ENCODE peak calls at places on chromosomes 11 and 22, in ten cellular contexts. V, S, J, C, M, D, N, U, W and Z are unnamed samples.

GRCh38 chr11:102983491-102983890 is 28.0 kb upstream of the MMP13 start:
- DNase-seq in V (no peak), S (no peak), J (no peak), C (no peak), M (no peak), D (peak), N (no peak), U (no peak), W (no peak), Z (peak)

GRCh38 chr11:45489281-45489906 is 176.0 kb downstream of the CHST1 start:
- DNase-seq in V (no peak), S (no peak), J (no peak), C (no peak), M (no peak), D (no peak), N (no peak), U (no peak), W (no peak), Z (no peak)

GRCh38 chr11:131408011-131408640 is 37.7 kb downstream of the NTM start:
- DNase-seq in V (peak), S (peak), J (no peak), C (no peak), M (peak), D (peak), N (no peak), U (no peak), W (peak), Z (no peak)

GRCh38 chr11:61193596-61193995 is 9.7 kb upstream of the PGA3 start:
- DNase-seq in V (no peak), S (no peak), J (no peak), C (peak), M (no peak), D (no peak), N (no peak), U (no peak), W (no peak), Z (no peak)

GRCh38 chr11:69877235-69877634 is 58.0 kb upstream of the FGF3 start:
- DNase-seq in V (no peak), S (no peak), J (no peak), C (no peak), M (no peak), D (no peak), N (no peak), U (peak), W (peak), Z (no peak)

GRCh38 chr11:43687120-43687791 is 6.7 kb downstream of the HSD17B12 start:
- DNase-seq in V (peak), S (no peak), J (peak), C (no peak), M (peak), D (peak), N (no peak), U (peak), W (peak), Z (peak)

GRCh38 chr11:44626645-44627044 is 61.2 kb downstream of the CD82 start:
- DNase-seq in V (no peak), S (no peak), J (peak), C (no peak), M (no peak), D (no peak), N (no peak), U (no peak), W (no peak), Z (no peak)

GRCh38 chr11:125370561-125371389 is 125.3 kb downstream of the FEZ1 start:
- DNase-seq in V (no peak), S (no peak), J (no peak), C (no peak), M (no peak), D (no peak), N (no peak), U (no peak), W (no peak), Z (no peak)

GRCh38 chr22:38505595-38506117 is 455 bp downstream of the DDX17 start:
- DNase-seq in V (peak), S (no peak), J (peak), C (peak), M (peak), D (peak), N (no peak), U (peak), W (peak), Z (peak)

GRCh38 chr22:17569971-17570511 is 6.7 kb downstream of the SLC25A18 start:
- DNase-seq in V (peak), S (no peak), J (no peak), C (no peak), M (peak), D (peak), N (no peak), U (no peak), W (no peak), Z (peak)

GRCh38 chr11:20035701-20036601 is 124.3 kb downstream of the DBX1 start:
- DNase-seq in V (peak), S (peak), J (no peak), C (no peak), M (peak), D (peak), N (peak), U (no peak), W (no peak), Z (peak)

GRCh38 chr11:113014262-113014661 is 53.0 kb downstream of the NCAM1 start:
- DNase-seq in V (no peak), S (no peak), J (no peak), C (no peak), M (no peak), D (peak), N (no peak), U (peak), W (no peak), Z (peak)

GRCh38 chr11:12103411-12104225 is 6.8 kb upstream of the MICAL2 start:
- DNase-seq in V (no peak), S (no peak), J (no peak), C (no peak), M (no peak), D (no peak), N (no peak), U (peak), W (peak), Z (peak)

GRCh38 chr11:112013501-112014164 is 11.6 kb upstream of the DLAT start:
- DNase-seq in V (peak), S (no peak), J (no peak), C (no peak), M (no peak), D (peak), N (no peak), U (no peak), W (no peak), Z (no peak)

GRCh38 chr11:86355256-86355655 is 19.4 kb upstream of the CCDC81 start:
- DNase-seq in V (no peak), S (no peak), J (no peak), C (no peak), M (no peak), D (no peak), N (no peak), U (no peak), W (no peak), Z (no peak)

GRCh38 chr11:86365566-86365965 is 9.1 kb upstream of the CCDC81 start:
- DNase-seq in V (no peak), S (peak), J (no peak), C (no peak), M (no peak), D (peak), N (no peak), U (no peak), W (no peak), Z (peak)

GRCh38 chr11:86363424-86363823 is 11.3 kb upstream of the CCDC81 start:
- DNase-seq in V (no peak), S (no peak), J (no peak), C (no peak), M (no peak), D (no peak), N (no peak), U (no peak), W (no peak), Z (no peak)

GRCh38 chr11:86358720-86359119 is 16.0 kb upstream of the CCDC81 start:
- DNase-seq in V (no peak), S (no peak), J (no peak), C (no peak), M (no peak), D (no peak), N (no peak), U (no peak), W (no peak), Z (no peak)

GRCh38 chr11:86360775-86361395 is 13.8 kb upstream of the CCDC81 start:
- DNase-seq in V (peak), S (peak), J (no peak), C (no peak), M (peak), D (peak), N (peak), U (no peak), W (no peak), Z (peak)
- TF ChIP-seq CTCF in V (peak), S (peak), J (no peak), C (no peak), M (peak), D (peak), N (peak), U (no peak), W (no peak), Z (peak)

GRCh38 chr22:21650823-21651520 is 8.9 kb downstream of the SDF2L1 start:
- DNase-seq in V (no peak), S (no peak), J (no peak), C (no peak), M (no peak), D (no peak), N (no peak), U (no peak), W (no peak), Z (peak)
- H3K4me3 ChIP-seq in V (peak), S (peak), J (peak), C (no peak), M (peak), D (peak), N (peak), U (peak), W (peak), Z (peak)

GRCh38 chr11:2837096-2837601 is 48.4 kb downstream of the CDKN1C start:
- DNase-seq in V (peak), S (no peak), J (peak), C (no peak), M (peak), D (peak), N (no peak), U (peak), W (peak), Z (peak)
- TF ChIP-seq CTCF in V (no peak), S (peak), J (no peak), C (no peak), M (peak), D (peak), N (peak), U (peak), W (peak), Z (peak)

GRCh38 chr11:29343465-29344333 is 673.1 kb downstream of the KCNA4 start:
- DNase-seq in V (peak), S (no peak), J (peak), C (peak), M (peak), D (peak), N (no peak), U (peak), W (peak), Z (peak)
- H3K4me3 ChIP-seq in V (no peak), S (no peak), J (no peak), C (no peak), M (no peak), D (no peak), N (no peak), U (no peak), W (no peak), Z (peak)

GRCh38 chr11:120168960-120169681 is 31.2 kb upstream of the TRIM29 start:
- DNase-seq in V (peak), S (no peak), J (peak), C (peak), M (peak), D (peak), N (no peak), U (peak), W (peak), Z (peak)
- TF ChIP-seq CTCF in V (peak), S (peak), J (peak), C (peak), M (peak), D (peak), N (peak), U (peak), W (peak), Z (peak)